ENCODE peak calls at places on chromosomes 1 and 21, in ten cellular contexts. G is GM12865; J is ecto neural progenitor cell; H is T-helper 9 cell; A is HEK293T; B is activated naive CD4-positive, alpha-beta T cell treated with Interleukin-2 at 50 U/mL for 16 hours; I is NCI-H2171; M is NAMALWA; U is Caki2; S is cardiac muscle cell. D is an unnamed sample.
A peak's percentile ranks its signal among the peaks of the same experiment; 100 is the strongest.

GRCh38 chr21:42411197-42411869 is 7.6 kb downstream of the UBASH3A start:
- DNase-seq in G (no peak), J (no peak), H (no peak), A (peak; percentile 55), B (peak; percentile 54), I (no peak), M (peak; percentile 61), U (no peak), S (no peak), D (no peak)

GRCh38 chr1:30012455-30013440 is 710.6 kb downstream of the MATN1 start:
- DNase-seq in G (no peak), J (no peak), H (no peak), A (no peak), B (no peak), I (no peak), M (no peak), U (no peak), S (no peak), D (no peak)

GRCh38 chr1:110111081-110111480 is 1.2 kb upstream of the UBL4B start:
- DNase-seq in G (no peak), J (no peak), H (no peak), A (no peak), B (no peak), I (no peak), M (no peak), U (no peak), S (no peak), D (no peak)

GRCh38 chr1:5444365-5444890 is 547.8 kb downstream of the NPHP4 start:
- DNase-seq in G (no peak), J (no peak), H (no peak), A (no peak), B (no peak), I (no peak), M (no peak), U (no peak), S (no peak), D (no peak)

GRCh38 chr1:226920446-226920894 is 19.6 kb upstream of the COQ8A start:
- DNase-seq in G (no peak), J (no peak), H (no peak), A (no peak), B (no peak), I (no peak), M (no peak), U (no peak), S (peak; percentile 8), D (no peak)

GRCh38 chr1:231699769-231700168 is 73.2 kb downstream of the DISC1 start:
- DNase-seq in G (no peak), J (no peak), H (no peak), A (no peak), B (no peak), I (no peak), M (no peak), U (no peak), S (no peak), D (peak; percentile 53)

GRCh38 chr1:216903389-216903754 is 180.1 kb upstream of the ESRRG start:
- DNase-seq in G (no peak), J (no peak), H (no peak), A (no peak), B (no peak), I (peak; percentile 78), M (no peak), U (peak; percentile 37), S (no peak), D (no peak)

GRCh38 chr1:110067957-110068645 is 2.4 kb downstream of the ALX3 start:
- DNase-seq in G (no peak), J (peak; percentile 74), H (no peak), A (no peak), B (no peak), I (no peak), M (no peak), U (no peak), S (peak; percentile 49), D (peak; percentile 24)

GRCh38 chr21:44298301-44298700 is 1.6 kb upstream of the PFKL start:
- DNase-seq in G (peak; percentile 56), J (no peak), H (no peak), A (no peak), B (no peak), I (peak; percentile 6), M (peak; percentile 64), U (peak; percentile 17), S (no peak), D (peak; percentile 36)

GRCh38 chr1:177174921-177175634 is 4.3 kb downstream of the BRINP2 start:
- DNase-seq in G (no peak), J (no peak), H (no peak), A (no peak), B (no peak), I (no peak), M (no peak), U (no peak), S (no peak), D (no peak)

GRCh38 chr1:183675381-183675780 is 22.3 kb upstream of the APOBEC4 start:
- DNase-seq in G (no peak), J (no peak), H (no peak), A (no peak), B (no peak), I (no peak), M (no peak), U (no peak), S (no peak), D (no peak)

GRCh38 chr21:26072891-26073615 is 97.5 kb downstream of the APP start:
- DNase-seq in G (no peak), J (no peak), H (no peak), A (no peak), B (no peak), I (no peak), M (no peak), U (no peak), S (no peak), D (no peak)

GRCh38 chr21:27571706-27572105 is 604.8 kb upstream of the ADAMTS5 start:
- DNase-seq in G (no peak), J (no peak), H (no peak), A (no peak), B (no peak), I (no peak), M (no peak), U (peak; percentile 88), S (no peak), D (no peak)

GRCh38 chr1:217525773-217526490 is 105.0 kb downstream of the GPATCH2 start:
- DNase-seq in G (no peak), J (no peak), H (no peak), A (no peak), B (no peak), I (no peak), M (no peak), U (no peak), S (no peak), D (no peak)

GRCh38 chr1:89990976-89991831 is 3.7 kb upstream of the ZNF326 start:
- DNase-seq in G (no peak), J (no peak), H (no peak), A (no peak), B (no peak), I (no peak), M (no peak), U (no peak), S (no peak), D (no peak)

GRCh38 chr21:42627527-42628289 is 25.7 kb upstream of the PDE9A start:
- DNase-seq in G (no peak), J (no peak), H (no peak), A (no peak), B (no peak), I (no peak), M (no peak), U (no peak), S (peak; percentile 87), D (no peak)

GRCh38 chr1:239784896-239785295 is 306.8 kb upstream of the FMN2 start:
- DNase-seq in G (no peak), J (no peak), H (no peak), A (no peak), B (no peak), I (no peak), M (no peak), U (no peak), S (no peak), D (no peak)

GRCh38 chr1:240310226-240310925 is 218.7 kb downstream of the FMN2 start:
- DNase-seq in G (no peak), J (no peak), H (no peak), A (no peak), B (no peak), I (no peak), M (no peak), U (no peak), S (no peak), D (peak; percentile 27)

GRCh38 chr1:110765640-110766335 is 91.0 kb upstream of the KCNA3 start:
- DNase-seq in G (peak; percentile 80), J (no peak), H (peak; percentile 31), A (peak; percentile 63), B (peak; percentile 49), I (peak; percentile 39), M (peak; percentile 74), U (peak; percentile 8), S (peak; percentile 54), D (peak; percentile 64)

GRCh38 chr1:182595641-182596240 is 6.7 kb upstream of the RNASEL start:
- DNase-seq in G (peak; percentile 68), J (peak; percentile 79), H (peak; percentile 65), A (peak; percentile 82), B (peak; percentile 75), I (no peak), M (peak; percentile 87), U (no peak), S (peak; percentile 73), D (peak; percentile 42)

GRCh38 chr1:13617108-13617507 is 33.5 kb downstream of the PDPN start:
- DNase-seq in G (no peak), J (no peak), H (no peak), A (no peak), B (no peak), I (no peak), M (no peak), U (no peak), S (no peak), D (no peak)

GRCh38 chr21:17479606-17480005 is 33.2 kb upstream of the CXADR start:
- DNase-seq in G (no peak), J (no peak), H (no peak), A (no peak), B (no peak), I (no peak), M (no peak), U (no peak), S (no peak), D (no peak)

GRCh38 chr1:110645962-110646735 is 28.6 kb downstream of the KCNA3 start:
- DNase-seq in G (no peak), J (no peak), H (no peak), A (no peak), B (no peak), I (no peak), M (no peak), U (peak; percentile 31), S (no peak), D (peak; percentile 97)

GRCh38 chr1:24112381-24113169 is 640 bp upstream of the MYOM3 start:
- DNase-seq in G (peak; percentile 66), J (no peak), H (no peak), A (peak; percentile 68), B (peak; percentile 50), I (peak; percentile 17), M (peak; percentile 52), U (peak; percentile 57), S (peak; percentile 69), D (peak; percentile 64)

GRCh38 chr1:150568567-150568966 is 10.8 kb downstream of the MCL1 start:
- DNase-seq in G (peak; percentile 65), J (no peak), H (no peak), A (peak; percentile 6), B (no peak), I (no peak), M (peak; percentile 66), U (no peak), S (no peak), D (no peak)

GRCh38 chr21:44755227-44755626 is 43.9 kb upstream of the TSPEAR start:
- DNase-seq in G (no peak), J (no peak), H (no peak), A (no peak), B (peak; percentile 17), I (no peak), M (no peak), U (no peak), S (no peak), D (no peak)

GRCh38 chr1:89724369-89725015 is 91.6 kb downstream of the LRRC8C start:
- DNase-seq in G (peak; percentile 68), J (no peak), H (no peak), A (no peak), B (peak; percentile 68), I (no peak), M (no peak), U (no peak), S (no peak), D (peak; percentile 95)

GRCh38 chr1:24952413-24952841 is 22.4 kb upstream of the RUNX3 start:
- DNase-seq in G (peak; percentile 78), J (no peak), H (no peak), A (no peak), B (no peak), I (no peak), M (peak; percentile 35), U (no peak), S (no peak), D (peak; percentile 58)